ENCODE peak calls at places on chromosomes 1 and 21, in ten cellular contexts. One of them, this sample, is unnamed.

GRCh38 chr21:27480841-27481261 is 514.0 kb upstream of the ADAMTS5 start:
- DNase-seq in suprapubic skin: no peak
- DNase-seq in stomach: no peak
- DNase-seq in IMR-90: peak; percentile 64
- DNase-seq in spleen: no peak
- DNase-seq in prostate gland: no peak
- DNase-seq in uterus: no peak
- DNase-seq in heart left ventricle: no peak
- DNase-seq in GM12891: no peak
- DNase-seq in right lobe of liver: no peak
- DNase-seq in this sample: no peak

GRCh38 chr1:199861020-199861795 is 166.3 kb upstream of the NR5A2 start:
- DNase-seq in suprapubic skin: no peak
- DNase-seq in stomach: no peak
- DNase-seq in IMR-90: no peak
- DNase-seq in spleen: no peak
- DNase-seq in prostate gland: no peak
- DNase-seq in uterus: no peak
- DNase-seq in heart left ventricle: no peak
- DNase-seq in GM12891: no peak
- DNase-seq in right lobe of liver: no peak
- DNase-seq in this sample: no peak

GRCh38 chr1:224525411-224526040 is 90.6 kb upstream of the CNIH3 start:
- DNase-seq in suprapubic skin: no peak
- DNase-seq in stomach: no peak
- DNase-seq in IMR-90: peak; percentile 39
- DNase-seq in spleen: no peak
- DNase-seq in prostate gland: no peak
- DNase-seq in uterus: no peak
- DNase-seq in heart left ventricle: no peak
- DNase-seq in GM12891: no peak
- DNase-seq in right lobe of liver: no peak
- DNase-seq in this sample: no peak

GRCh38 chr1:82446955-82447354 is 646.2 kb downstream of the ADGRL2 start:
- DNase-seq in suprapubic skin: no peak
- DNase-seq in stomach: no peak
- DNase-seq in IMR-90: no peak
- DNase-seq in spleen: no peak
- DNase-seq in prostate gland: no peak
- DNase-seq in uterus: no peak
- DNase-seq in heart left ventricle: no peak
- DNase-seq in GM12891: no peak
- DNase-seq in right lobe of liver: no peak
- DNase-seq in this sample: no peak

GRCh38 chr21:42113926-42114409 is 42.9 kb downstream of the UMODL1 start:
- DNase-seq in suprapubic skin: no peak
- DNase-seq in stomach: no peak
- DNase-seq in IMR-90: no peak
- DNase-seq in spleen: peak; percentile 60
- DNase-seq in prostate gland: peak; percentile 53
- DNase-seq in uterus: no peak
- DNase-seq in heart left ventricle: no peak
- DNase-seq in GM12891: no peak
- DNase-seq in right lobe of liver: no peak
- DNase-seq in this sample: no peak

GRCh38 chr1:115448282-115449044 is 110.4 kb upstream of the NGF start:
- DNase-seq in suprapubic skin: no peak
- DNase-seq in stomach: no peak
- DNase-seq in IMR-90: no peak
- DNase-seq in spleen: no peak
- DNase-seq in prostate gland: no peak
- DNase-seq in uterus: no peak
- DNase-seq in heart left ventricle: no peak
- DNase-seq in GM12891: no peak
- DNase-seq in right lobe of liver: no peak
- DNase-seq in this sample: no peak

GRCh38 chr1:107262472-107263286 is 121.8 kb downstream of the NTNG1 start:
- DNase-seq in suprapubic skin: no peak
- DNase-seq in stomach: no peak
- DNase-seq in IMR-90: no peak
- DNase-seq in spleen: no peak
- DNase-seq in prostate gland: no peak
- DNase-seq in uterus: no peak
- DNase-seq in heart left ventricle: no peak
- DNase-seq in GM12891: no peak
- DNase-seq in right lobe of liver: no peak
- DNase-seq in this sample: no peak

GRCh38 chr1:156379420-156380165 is 10.6 kb downstream of the RHBG start:
- DNase-seq in suprapubic skin: no peak
- DNase-seq in stomach: no peak
- DNase-seq in IMR-90: peak; percentile 5
- DNase-seq in spleen: no peak
- DNase-seq in prostate gland: no peak
- DNase-seq in uterus: no peak
- DNase-seq in heart left ventricle: no peak
- DNase-seq in GM12891: no peak
- DNase-seq in right lobe of liver: no peak
- DNase-seq in this sample: no peak

GRCh38 chr1:156705918-156706646 is 699 bp upstream of the CRABP2 start:
- DNase-seq in suprapubic skin: peak; percentile 85
- DNase-seq in stomach: peak; percentile 68
- DNase-seq in IMR-90: peak; percentile 34
- DNase-seq in spleen: peak; percentile 82
- DNase-seq in prostate gland: peak; percentile 57
- DNase-seq in uterus: peak; percentile 81
- DNase-seq in heart left ventricle: peak; percentile 65
- DNase-seq in GM12891: peak; percentile 86
- DNase-seq in right lobe of liver: no peak
- DNase-seq in this sample: no peak

GRCh38 chr1:241677171-241677570 is 25.1 kb downstream of the WDR64 start:
- DNase-seq in suprapubic skin: no peak
- DNase-seq in stomach: no peak
- DNase-seq in IMR-90: no peak
- DNase-seq in spleen: no peak
- DNase-seq in prostate gland: no peak
- DNase-seq in uterus: no peak
- DNase-seq in heart left ventricle: no peak
- DNase-seq in GM12891: peak; percentile 18
- DNase-seq in right lobe of liver: no peak
- DNase-seq in this sample: no peak

GRCh38 chr1:39297534-39297933 is 93.0 kb downstream of the MACF1 start:
- DNase-seq in suprapubic skin: no peak
- DNase-seq in stomach: no peak
- DNase-seq in IMR-90: peak; percentile 68
- DNase-seq in spleen: no peak
- DNase-seq in prostate gland: no peak
- DNase-seq in uterus: no peak
- DNase-seq in heart left ventricle: no peak
- DNase-seq in GM12891: no peak
- DNase-seq in right lobe of liver: no peak
- DNase-seq in this sample: no peak

GRCh38 chr1:203045821-203046594 is 19.7 kb downstream of the PPFIA4 start:
- DNase-seq in suprapubic skin: no peak
- DNase-seq in stomach: no peak
- DNase-seq in IMR-90: peak; percentile 35
- DNase-seq in spleen: no peak
- DNase-seq in prostate gland: no peak
- DNase-seq in uterus: peak; percentile 68
- DNase-seq in heart left ventricle: no peak
- DNase-seq in GM12891: no peak
- DNase-seq in right lobe of liver: no peak
- DNase-seq in this sample: no peak

GRCh38 chr1:167797005-167797404 is 75.2 kb downstream of the MPZL1 start:
- DNase-seq in suprapubic skin: peak; percentile 83
- DNase-seq in stomach: peak; percentile 28
- DNase-seq in IMR-90: peak; percentile 99
- DNase-seq in spleen: no peak
- DNase-seq in prostate gland: peak; percentile 80
- DNase-seq in uterus: peak; percentile 82
- DNase-seq in heart left ventricle: peak; percentile 85
- DNase-seq in GM12891: no peak
- DNase-seq in right lobe of liver: no peak
- DNase-seq in this sample: no peak

GRCh38 chr1:4655674-4656532 is 1.5 kb downstream of the AJAP1 start:
- DNase-seq in suprapubic skin: no peak
- DNase-seq in stomach: no peak
- DNase-seq in IMR-90: no peak
- DNase-seq in spleen: no peak
- DNase-seq in prostate gland: peak; percentile 28
- DNase-seq in uterus: peak; percentile 47
- DNase-seq in heart left ventricle: peak; percentile 56
- DNase-seq in GM12891: no peak
- DNase-seq in right lobe of liver: no peak
- DNase-seq in this sample: no peak

GRCh38 chr1:3348196-3348865 is 106.1 kb upstream of the ARHGEF16 start:
- DNase-seq in suprapubic skin: no peak
- DNase-seq in stomach: no peak
- DNase-seq in IMR-90: no peak
- DNase-seq in spleen: no peak
- DNase-seq in prostate gland: no peak
- DNase-seq in uterus: no peak
- DNase-seq in heart left ventricle: peak; percentile 80
- DNase-seq in GM12891: no peak
- DNase-seq in right lobe of liver: no peak
- DNase-seq in this sample: no peak

GRCh38 chr1:152111515-152111968 is 3.7 kb downstream of the TCHH start:
- DNase-seq in suprapubic skin: no peak
- DNase-seq in stomach: no peak
- DNase-seq in IMR-90: peak; percentile 34
- DNase-seq in spleen: peak; percentile 58
- DNase-seq in prostate gland: no peak
- DNase-seq in uterus: no peak
- DNase-seq in heart left ventricle: no peak
- DNase-seq in GM12891: no peak
- DNase-seq in right lobe of liver: peak; percentile 48
- DNase-seq in this sample: no peak

GRCh38 chr1:111199881-111200801 is at the start of gene DENND2D:
- DNase-seq in suprapubic skin: no peak
- DNase-seq in stomach: peak; percentile 88
- DNase-seq in IMR-90: no peak
- DNase-seq in spleen: peak; percentile 86
- DNase-seq in prostate gland: no peak
- DNase-seq in uterus: no peak
- DNase-seq in heart left ventricle: peak; percentile 56
- DNase-seq in GM12891: no peak
- DNase-seq in right lobe of liver: peak; percentile 71
- DNase-seq in this sample: no peak
- TF ChIP-seq POLR2A in suprapubic skin: no peak
- TF ChIP-seq POLR2A in stomach: no peak
- TF ChIP-seq POLR2A in IMR-90: no peak
- TF ChIP-seq POLR2A in spleen: no peak
- TF ChIP-seq POLR2A in prostate gland: no peak
- TF ChIP-seq POLR2A in uterus: no peak
- TF ChIP-seq POLR2A in heart left ventricle: no peak
- TF ChIP-seq POLR2A in GM12891: no peak
- TF ChIP-seq POLR2A in right lobe of liver: peak; percentile 75
- TF ChIP-seq POLR2A in this sample: peak; percentile 53

GRCh38 chr1:239955431-239955830 is 136.3 kb upstream of the FMN2 start:
- DNase-seq in suprapubic skin: no peak
- DNase-seq in stomach: no peak
- DNase-seq in IMR-90: no peak
- DNase-seq in spleen: no peak
- DNase-seq in prostate gland: no peak
- DNase-seq in uterus: no peak
- DNase-seq in heart left ventricle: no peak
- DNase-seq in GM12891: no peak
- DNase-seq in right lobe of liver: no peak
- DNase-seq in this sample: no peak
- TF ChIP-seq POLR2A in suprapubic skin: no peak
- TF ChIP-seq POLR2A in stomach: no peak
- TF ChIP-seq POLR2A in IMR-90: no peak
- TF ChIP-seq POLR2A in spleen: no peak
- TF ChIP-seq POLR2A in prostate gland: no peak
- TF ChIP-seq POLR2A in uterus: no peak
- TF ChIP-seq POLR2A in heart left ventricle: no peak
- TF ChIP-seq POLR2A in GM12891: no peak
- TF ChIP-seq POLR2A in right lobe of liver: no peak
- TF ChIP-seq POLR2A in this sample: no peak

DNA sequence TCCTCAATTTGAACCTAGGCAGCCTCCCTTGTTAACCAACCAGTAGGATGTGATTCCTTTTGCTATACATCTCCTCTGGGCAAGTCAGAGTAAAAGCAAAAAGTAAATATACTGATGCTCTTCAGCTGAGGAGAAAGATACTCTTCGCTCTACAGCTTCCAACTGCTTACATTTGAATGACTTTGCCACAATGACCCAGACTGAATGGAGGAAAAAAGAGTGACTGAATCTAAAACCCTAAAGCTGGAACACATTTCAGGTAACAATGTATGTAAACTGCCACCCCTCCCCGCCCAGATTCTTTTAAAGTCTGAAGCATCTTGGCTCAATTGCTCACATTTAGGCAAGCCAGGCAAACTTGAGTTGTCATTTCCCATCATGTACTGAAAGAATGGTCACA is 46.1 kb downstream of the SLC16A1 start:
- DNase-seq in suprapubic skin: no peak
- DNase-seq in stomach: no peak
- DNase-seq in IMR-90: no peak
- DNase-seq in spleen: no peak
- DNase-seq in prostate gland: no peak
- DNase-seq in uterus: no peak
- DNase-seq in heart left ventricle: no peak
- DNase-seq in GM12891: no peak
- DNase-seq in right lobe of liver: no peak
- DNase-seq in this sample: no peak
- TF ChIP-seq POLR2A in suprapubic skin: no peak
- TF ChIP-seq POLR2A in stomach: no peak
- TF ChIP-seq POLR2A in IMR-90: no peak
- TF ChIP-seq POLR2A in spleen: no peak
- TF ChIP-seq POLR2A in prostate gland: no peak
- TF ChIP-seq POLR2A in uterus: no peak
- TF ChIP-seq POLR2A in heart left ventricle: no peak
- TF ChIP-seq POLR2A in GM12891: no peak
- TF ChIP-seq POLR2A in right lobe of liver: no peak
- TF ChIP-seq POLR2A in this sample: no peak

DNA sequence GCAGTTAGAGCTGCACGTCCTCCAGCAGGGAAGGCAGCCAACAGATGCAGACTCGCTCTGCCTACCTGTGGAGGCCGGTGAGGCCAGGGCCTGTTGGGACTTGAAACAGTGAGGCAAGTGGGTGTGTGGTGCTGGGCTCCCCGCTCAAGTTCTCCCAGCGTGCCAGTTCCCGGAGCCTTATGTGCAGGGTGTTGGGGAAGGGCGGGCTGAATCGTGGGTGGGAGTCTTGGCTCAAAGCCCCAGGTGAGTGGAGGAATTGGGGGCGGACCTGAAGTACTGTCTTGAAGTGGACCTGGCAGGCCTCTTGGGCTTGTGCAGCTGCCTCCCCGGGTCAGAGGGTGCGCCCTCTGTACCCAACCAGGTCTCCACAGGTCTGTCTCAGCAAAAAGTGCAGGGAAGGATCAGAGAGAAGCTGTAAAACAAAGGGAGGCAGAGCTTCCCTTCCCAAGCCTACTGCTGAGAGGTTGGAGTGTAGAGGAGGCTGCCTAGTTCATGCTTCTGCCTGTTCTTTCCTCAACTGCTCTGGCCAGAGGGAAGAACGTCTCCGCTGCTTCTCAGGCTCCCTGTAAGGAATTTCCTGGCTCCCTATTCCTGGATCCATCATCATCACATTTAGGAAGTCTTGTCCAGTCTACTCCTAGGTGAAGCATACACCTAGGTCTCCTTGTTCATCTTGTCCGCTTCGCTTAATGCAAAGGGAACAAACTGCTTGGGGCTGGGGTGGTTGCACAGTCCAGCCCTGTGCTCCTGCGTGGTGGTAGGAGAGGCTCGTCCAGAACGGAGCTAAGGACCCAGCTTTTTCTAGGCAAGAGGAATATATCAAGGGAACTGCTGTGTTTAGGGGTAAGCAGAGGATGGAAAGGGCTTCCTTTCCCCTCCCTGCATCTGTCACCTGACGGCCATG is 14.9 kb downstream of the UTP11 start:
- DNase-seq in suprapubic skin: no peak
- DNase-seq in stomach: no peak
- DNase-seq in IMR-90: no peak
- DNase-seq in spleen: no peak
- DNase-seq in prostate gland: peak; percentile 87
- DNase-seq in uterus: no peak
- DNase-seq in heart left ventricle: no peak
- DNase-seq in GM12891: no peak
- DNase-seq in right lobe of liver: no peak
- DNase-seq in this sample: no peak
- TF ChIP-seq POLR2A in suprapubic skin: no peak
- TF ChIP-seq POLR2A in stomach: no peak
- TF ChIP-seq POLR2A in IMR-90: no peak
- TF ChIP-seq POLR2A in spleen: no peak
- TF ChIP-seq POLR2A in prostate gland: no peak
- TF ChIP-seq POLR2A in uterus: no peak
- TF ChIP-seq POLR2A in heart left ventricle: no peak
- TF ChIP-seq POLR2A in GM12891: no peak
- TF ChIP-seq POLR2A in right lobe of liver: no peak
- TF ChIP-seq POLR2A in this sample: no peak

This sample was measured in esophagus squamous epithelium.